ENCODE peak calls at places on chromosomes 2 and 18, in five cellular contexts. D, E, O, C and F are unnamed samples.

GRCh38 chr2:174780191-174780590 is 15.9 kb upstream of the CHRNA1 start:
- DNase-seq in D (no peak), E (no peak), O (peak), C (peak), F (no peak)

GRCh38 chr2:233867993-233868532 is at the start of gene MSL3B:
- DNase-seq in D (peak), E (peak), O (peak), C (peak), F (peak)

GRCh38 chr2:201182650-201183372 is at the start of gene CASP10:
- DNase-seq in D (peak), E (peak), O (peak), C (peak), F (peak)

GRCh38 chr18:32552421-32553030 is 81.8 kb upstream of the GAREM1 start:
- DNase-seq in D (peak), E (peak), O (peak), C (peak), F (peak)

GRCh38 chr2:13114391-13114790 is 397.7 kb downstream of the TRIB2 start:
- DNase-seq in D (peak), E (no peak), O (peak), C (peak), F (no peak)

GRCh38 chr2:72117718-72118117 is 29.9 kb downstream of the CYP26B1 start:
- DNase-seq in D (no peak), E (no peak), O (no peak), C (no peak), F (peak)

GRCh38 chr18:21115519-21116411 is 4.2 kb upstream of the ROCK1 start:
- DNase-seq in D (no peak), E (no peak), O (peak), C (no peak), F (peak)

GRCh38 chr2:111995148-111995547 is 59.9 kb upstream of the TMEM87B start:
- DNase-seq in D (no peak), E (peak), O (no peak), C (no peak), F (no peak)

GRCh38 chr2:217184242-217184641 is 324.4 kb upstream of the TNP1 start:
- DNase-seq in D (no peak), E (no peak), O (no peak), C (peak), F (no peak)

GRCh38 chr18:52979888-52980287 is 639.9 kb downstream of the DCC start:
- DNase-seq in D (no peak), E (no peak), O (peak), C (no peak), F (no peak)

GRCh38 chr2:168490015-168490874 is 34.2 kb downstream of the CERS6 start:
- DNase-seq in D (peak), E (no peak), O (peak), C (no peak), F (peak)
- H3K4me3 ChIP-seq in D (no peak), E (no peak), O (no peak), C (no peak), F (no peak)

GRCh38 chr2:85628658-85629057 is 12.7 kb downstream of the USP39 start:
- DNase-seq in D (no peak), E (no peak), O (no peak), C (no peak), F (no peak)
- H3K27ac ChIP-seq in D (no peak), E (no peak), O (no peak), C (no peak), F (no peak)

GRCh38 chr2:60474301-60474700 is 79.2 kb downstream of the BCL11A start:
- DNase-seq in D (no peak), E (no peak), O (no peak), C (no peak), F (no peak)
- H3K4me3 ChIP-seq in D (no peak), E (no peak), O (no peak), C (no peak), F (no peak)

GRCh38 chr2:160463245-160463644 is 30.4 kb downstream of the RBMS1 start:
- DNase-seq in D (no peak), E (no peak), O (no peak), C (no peak), F (no peak)

GRCh38 chr2:160457588-160457987 is 36.0 kb downstream of the RBMS1 start:
- DNase-seq in D (no peak), E (no peak), O (no peak), C (no peak), F (no peak)

GRCh38 chr2:160459543-160460332 is 33.9 kb downstream of the RBMS1 start:
- DNase-seq in D (no peak), E (no peak), O (no peak), C (no peak), F (peak)

GRCh38 chr2:160458718-160459453 is 34.7 kb downstream of the RBMS1 start:
- DNase-seq in D (no peak), E (no peak), O (no peak), C (no peak), F (no peak)

DNA sequence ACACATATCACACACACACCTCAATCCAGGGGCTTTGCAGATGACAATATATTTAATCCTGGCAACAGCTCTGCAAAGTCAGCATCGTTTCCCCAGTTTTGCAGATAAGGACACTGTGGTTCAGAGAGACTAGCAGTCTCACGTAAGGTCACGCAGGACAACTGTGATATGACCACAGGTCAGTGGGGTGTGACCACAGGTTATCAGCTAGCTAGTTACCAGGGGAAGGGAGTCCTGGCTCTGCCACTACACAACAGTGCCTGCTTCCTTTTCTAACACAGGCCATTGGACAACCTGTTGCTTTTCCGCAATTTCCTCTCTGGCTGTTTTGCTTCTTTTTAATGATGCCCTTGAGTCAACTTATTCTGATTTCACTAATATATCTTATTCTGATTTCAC is 33.3 kb downstream of the RBMS1 start:
- DNase-seq in D (no peak), E (no peak), O (no peak), C (no peak), F (no peak)
- H3K27ac ChIP-seq in D (no peak), E (no peak), O (no peak), C (no peak), F (no peak)

GRCh38 chr2:160649698-160650097 is 156.1 kb upstream of the RBMS1 start:
- DNase-seq in D (no peak), E (no peak), O (no peak), C (no peak), F (no peak)

GRCh38 chr2:160646684-160647444 is 153.3 kb upstream of the RBMS1 start:
- DNase-seq in D (peak), E (no peak), O (no peak), C (peak), F (no peak)

GRCh38 chr2:160651416-160652200 is 158.0 kb upstream of the RBMS1 start:
- DNase-seq in D (no peak), E (no peak), O (peak), C (peak), F (no peak)

GRCh38 chr2:160650196-160651108 is 156.8 kb upstream of the RBMS1 start:
- DNase-seq in D (peak), E (no peak), O (no peak), C (peak), F (no peak)

GRCh38 chr2:160647967-160648685 is 154.5 kb upstream of the RBMS1 start:
- DNase-seq in D (peak), E (no peak), O (no peak), C (no peak), F (no peak)
- H3K4me3 ChIP-seq in D (peak), E (no peak), O (no peak), C (no peak), F (no peak)

GRCh38 chr2:188477564-188478086 is 186.0 kb downstream of the GULP1 start:
- DNase-seq in D (no peak), E (no peak), O (peak), C (no peak), F (no peak)
- H3K27ac ChIP-seq in D (no peak), E (no peak), O (no peak), C (no peak), F (no peak)

DNA sequence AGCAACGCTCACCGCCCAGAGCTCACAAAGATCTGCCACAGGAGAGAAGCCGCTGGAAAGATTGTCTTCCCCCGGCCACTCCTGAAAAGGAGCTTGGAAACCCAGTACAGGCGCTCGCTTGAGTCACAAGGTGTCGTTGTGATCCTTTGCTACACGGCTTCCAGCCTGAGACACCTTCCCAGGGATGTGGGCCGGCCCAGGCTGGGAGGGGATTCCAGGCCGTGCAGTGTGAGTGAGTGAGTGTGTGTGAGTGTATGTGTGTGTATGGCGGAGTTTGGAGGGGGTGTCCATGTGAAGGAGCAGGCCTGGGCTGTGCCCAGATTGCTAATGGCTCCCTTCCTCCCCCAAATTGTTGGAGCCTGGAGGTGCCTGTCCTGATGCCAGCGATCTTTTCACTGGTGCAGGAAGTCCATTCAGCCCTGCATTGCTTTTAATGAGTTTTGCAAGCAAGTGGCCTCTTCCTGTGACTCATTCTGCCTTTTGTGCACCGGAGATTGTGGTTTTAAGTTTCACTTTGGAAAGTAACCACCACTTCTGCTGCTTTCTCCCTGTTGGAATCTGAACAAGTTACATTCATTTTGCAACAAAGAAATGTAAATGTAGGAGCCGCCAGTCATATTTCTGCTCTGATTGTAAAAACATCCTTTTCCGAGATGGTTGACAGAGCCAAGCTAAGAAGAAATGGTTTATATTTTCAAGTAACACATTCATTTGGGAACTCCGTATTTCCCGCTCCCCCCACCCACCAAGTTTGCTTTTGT is 83.7 kb downstream of the LPIN1 start:
- DNase-seq in D (peak), E (peak), O (peak), C (peak), F (peak)
- H3K4me3 ChIP-seq in D (peak), E (no peak), O (no peak), C (peak), F (no peak)

DNA sequence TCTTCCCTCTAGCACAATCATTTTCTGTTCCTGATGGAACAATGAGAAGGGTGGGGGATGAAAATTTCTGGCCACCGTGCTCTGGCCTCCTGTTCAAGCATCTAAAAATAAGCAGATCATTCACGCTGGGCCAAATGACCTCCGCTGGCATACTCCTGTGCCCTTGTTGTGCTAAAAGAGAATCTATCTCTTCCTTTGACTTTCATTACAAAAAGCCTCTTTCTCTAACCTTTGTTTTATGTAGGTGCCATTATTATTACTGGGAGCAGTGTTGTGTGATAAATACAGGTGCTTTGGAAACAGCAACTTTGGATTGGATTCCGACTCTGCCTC is 44.6 kb upstream of the B3GNT2 start:
- DNase-seq in D (no peak), E (no peak), O (no peak), C (no peak), F (no peak)
- H3K27ac ChIP-seq in D (no peak), E (no peak), O (no peak), C (no peak), F (no peak)